ENCODE peak calls at places on chromosomes 7 and 10, in ten cellular contexts. F is CD8-positive, alpha-beta T cell; J is PC-9; Q is Peyer's patch; W is AG09309; E is IMR-90; G is HCT116; A is lower lobe of right lung; B is uterus; Y is body of pancreas. M is an unnamed sample.
A peak's percentile ranks its signal among the peaks of the same experiment; 100 is the strongest.

GRCh38 chr7:42406358-42406757 is 169.3 kb upstream of the GLI3 start:
- DNase-seq in W (no peak), A (no peak), F (no peak), G (no peak), B (no peak), J (no peak), Y (no peak), E (no peak), Q (no peak), M (no peak)

GRCh38 chr10:96618648-96619047 is 31.8 kb upstream of the TM9SF3 start:
- DNase-seq in Q (no peak), F (no peak), J (no peak), G (no peak), W (no peak), A (no peak), E (no peak), Y (peak; percentile 80), B (no peak), M (peak; percentile 55)

GRCh38 chr10:118594392-118595063 is 920 bp downstream of the PRLHR start:
- DNase-seq in Y (peak; percentile 72), Q (no peak), W (no peak), A (peak; percentile 52), G (no peak), J (no peak), B (peak; percentile 63), F (peak; percentile 41), E (peak; percentile 21), M (peak; percentile 57)

GRCh38 chr10:119826777-119827176 is 45.9 kb downstream of the MCMBP start:
- DNase-seq in G (no peak), F (no peak), Q (no peak), E (no peak), Y (no peak), A (no peak), J (no peak), B (no peak), W (no peak), M (no peak)

GRCh38 chr7:2478800-2479199 is 2.6 kb upstream of the GRIFIN start:
- DNase-seq in F (no peak), G (no peak), B (no peak), Y (peak; percentile 56), J (peak; percentile 25), Q (no peak), W (no peak), A (no peak), E (no peak), M (no peak)

GRCh38 chr7:1883031-1883761 is 213.1 kb downstream of the ELFN1 start:
- DNase-seq in B (no peak), W (peak; percentile 55), Y (no peak), Q (no peak), F (no peak), A (no peak), E (peak; percentile 82), G (peak; percentile 68), J (peak; percentile 98), M (peak; percentile 58)

GRCh38 chr10:110522365-110522988 is 24.8 kb downstream of the DUSP5 start:
- DNase-seq in A (no peak), Q (no peak), F (no peak), Y (no peak), J (no peak), B (no peak), W (no peak), E (peak; percentile 65), G (no peak), M (peak; percentile 16)

GRCh38 chr10:1061930-1062769 is 6.0 kb downstream of the WDR37 start:
- DNase-seq in B (no peak), G (no peak), F (no peak), Q (no peak), W (no peak), E (peak; percentile 54), J (no peak), Y (no peak), A (no peak), M (peak; percentile 69)

GRCh38 chr7:67551027-67551426 is 554.4 kb downstream of the TYW1 start:
- DNase-seq in J (no peak), Y (peak; percentile 5), Q (no peak), A (peak; percentile 61), B (no peak), W (no peak), F (no peak), E (no peak), G (no peak), M (no peak)

GRCh38 chr7:30706865-30707264 is 24.6 kb upstream of the CRHR2 start:
- DNase-seq in G (no peak), B (no peak), J (no peak), A (no peak), Y (no peak), Q (no peak), E (no peak), W (no peak), F (no peak), M (no peak)

GRCh38 chr7:8260871-8261707 is 878 bp downstream of the ICA1 start:
- DNase-seq in W (no peak), B (peak; percentile 22), F (no peak), J (peak; percentile 80), E (no peak), A (peak; percentile 70), G (no peak), Q (no peak), Y (peak; percentile 73), M (no peak)

GRCh38 chr7:36958094-36958718 is 233.9 kb upstream of the AOAH start:
- DNase-seq in B (no peak), G (no peak), J (no peak), A (no peak), F (no peak), W (no peak), E (no peak), Q (no peak), Y (no peak), M (no peak)

GRCh38 chr10:132942101-132942739 is at the start of gene CFAP46:
- DNase-seq in A (no peak), E (peak; percentile 44), F (no peak), G (peak; percentile 18), Y (peak; percentile 78), Q (no peak), J (no peak), W (no peak), B (no peak), M (peak; percentile 63)

GRCh38 chr10:8331387-8331786 is 276.9 kb downstream of the GATA3 start:
- DNase-seq in G (no peak), B (no peak), Y (no peak), E (no peak), A (no peak), Q (no peak), F (peak; percentile 32), W (no peak), J (no peak), M (no peak)

GRCh38 chr7:28778781-28779180 is 179.3 kb downstream of the TRIL start:
- DNase-seq in W (no peak), A (no peak), Y (no peak), B (no peak), Q (no peak), F (no peak), G (no peak), E (peak; percentile 41), J (no peak), M (peak; percentile 87)

GRCh38 chr10:52635651-52636050 is 136.9 kb downstream of the MBL2 start:
- DNase-seq in W (no peak), J (peak; percentile 29), Q (no peak), E (no peak), G (no peak), A (no peak), F (no peak), B (no peak), Y (no peak), M (no peak)

DNA sequence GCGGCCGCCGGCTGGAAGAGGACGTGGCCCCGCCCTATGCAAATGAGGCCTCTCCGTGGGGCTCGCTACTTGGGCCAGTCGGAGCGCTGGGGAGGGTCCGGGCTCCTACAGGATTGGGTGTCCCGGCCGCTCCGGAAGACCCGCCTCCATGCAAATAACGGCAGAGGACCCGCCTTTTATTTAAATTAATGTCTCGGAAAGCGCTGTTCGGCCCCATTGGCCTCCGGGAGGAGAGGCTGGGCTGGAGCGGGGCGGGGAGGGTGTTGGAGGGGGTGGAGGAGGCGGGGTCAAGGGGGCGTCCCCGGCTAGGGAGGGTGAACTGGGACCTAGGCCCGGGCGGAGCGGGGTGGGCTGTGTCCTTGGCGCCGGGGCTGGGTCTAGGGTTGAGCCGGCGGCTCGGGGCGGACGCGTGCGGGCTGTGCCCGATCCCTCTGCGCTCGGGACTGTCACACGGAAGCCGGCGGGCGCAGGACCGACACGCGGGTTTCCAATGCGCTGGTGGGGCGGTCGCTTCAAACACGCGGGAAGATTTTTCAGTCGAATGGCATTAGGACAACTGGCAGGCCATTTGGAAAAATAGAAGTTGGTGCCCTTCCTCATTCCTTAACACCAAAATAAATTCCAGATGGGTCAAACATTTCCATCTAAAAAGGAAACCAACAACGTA is 344 bp upstream of the POLM start:
- DNase-seq in J (peak; percentile 99), A (peak; percentile 100), G (peak; percentile 95), B (peak; percentile 99), Y (peak; percentile 99), F (peak; percentile 97), W (peak; percentile 95), E (peak; percentile 98), Q (peak; percentile 98), M (peak; percentile 99)
- H3K4me3 ChIP-seq in J (peak overlapping the region; percentile 70), A (peak overlapping the region; percentile 90), G (peak overlapping the region; percentile 59), B (peak overlapping the region; percentile 95), Y (peak overlapping the region; percentile 36), F (peak overlapping the region; percentile 51), W (peak overlapping the region; percentile 35), E (peak overlapping the region; percentile 56), Q (peak overlapping the region; percentile 71), M (peak overlapping the region; percentile 80)

GRCh38 chr10:124798364-124798763 is 3.3 kb upstream of the ABRAXAS2 start:
- DNase-seq in A (no peak), J (no peak), Q (no peak), B (no peak), Y (no peak), W (no peak), E (no peak), G (no peak), F (no peak), M (no peak)
- TF ChIP-seq CTCF in A (no peak), J (no peak), Q (no peak), B (no peak), Y (no peak), W (no peak), E (no peak), G (no peak), F (no peak), M (no peak)

DNA sequence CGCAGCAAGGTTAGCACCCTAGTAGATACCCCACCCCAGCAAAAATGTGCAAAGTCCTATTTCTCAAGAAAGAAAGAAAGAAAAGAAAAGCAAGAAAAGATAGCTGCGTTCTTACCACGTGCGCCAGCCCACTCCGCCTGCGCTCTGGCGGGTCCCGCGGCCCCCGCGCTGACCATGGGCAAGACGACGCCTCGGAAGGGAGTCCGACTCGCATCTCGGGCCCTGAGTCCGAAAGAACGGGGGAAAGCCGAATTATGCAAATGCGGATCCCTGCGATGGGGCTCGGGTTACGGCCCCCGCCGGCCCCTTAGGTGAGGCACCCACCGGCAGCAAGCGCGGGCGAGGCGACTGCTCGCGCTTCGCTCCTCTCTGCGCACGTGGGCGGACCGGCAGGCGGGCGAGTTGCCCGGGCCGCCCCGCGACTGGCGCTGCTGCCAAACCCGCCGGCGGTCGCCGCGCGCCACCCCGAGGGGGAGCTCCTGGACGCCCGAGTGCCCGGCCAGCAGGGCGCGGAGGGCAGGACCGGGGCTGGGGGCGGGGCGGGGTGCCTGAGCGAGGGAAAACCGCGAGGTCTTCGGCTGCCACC is 2.4 kb upstream of the EGR2 start:
- DNase-seq in Q (peak; percentile 37), W (no peak), G (no peak), Y (peak; percentile 48), E (no peak), J (no peak), A (peak; percentile 67), B (no peak), F (peak; percentile 39), M (peak; percentile 26)
- H3K4me3 ChIP-seq in Q (peak overlapping the region; percentile 77), W (peak overlapping the region; percentile 37), G (peak overlapping the region; percentile 59), Y (no peak overlapping the region), E (peak overlapping the region; percentile 16), J (peak overlapping the region; percentile 94), A (peak overlapping the region; percentile 71), B (peak overlapping the region; percentile 90), F (peak overlapping the region; percentile 85), M (peak overlapping the region; percentile 69)

GRCh38 chr10:77586719-77587423 is 50.7 kb downstream of the KCNMA1 start:
- DNase-seq in A (peak; percentile 70), G (no peak), Q (no peak), F (no peak), B (peak; percentile 72), Y (no peak), W (peak; percentile 86), J (peak; percentile 88), E (peak; percentile 98), M (peak; percentile 84)
- TF ChIP-seq CTCF in A (no peak), G (no peak), Q (peak; percentile 20), F (no peak), B (no peak), Y (no peak), W (no peak), J (no peak), E (peak; percentile 47), M (no peak)

M was measured in fibroblast of pulmonary artery.